ENCODE peak calls at places on chromosomes 4 and X, in four cellular contexts. A is H1, D is GM12878, X is K562. H is an unnamed sample.

GRCh38 chrX:141214216-141214615 is 28.1 kb downstream of the SPANXC start:
- DNase-seq in A (no peak), D (no peak), X (no peak), H (no peak)

GRCh38 chr4:108351806-108352205 is 183.1 kb upstream of the LEF1 start:
- DNase-seq in A (no peak), D (no peak), X (no peak), H (no peak)

GRCh38 chr4:15756361-15756861 is 21.7 kb upstream of the CD38 start:
- DNase-seq in A (no peak), D (peak), X (peak), H (peak)

GRCh38 chr4:11415409-11416070 is 13.2 kb downstream of the HS3ST1 start:
- DNase-seq in A (no peak), D (no peak), X (no peak), H (no peak)

GRCh38 chrX:155251391-155251790 is 12.9 kb downstream of the RAB39B start:
- DNase-seq in A (no peak), D (no peak), X (no peak), H (no peak)

GRCh38 chr4:55218041-55218440 is 92.6 kb upstream of the KDR start:
- DNase-seq in A (no peak), D (no peak), X (no peak), H (no peak)

GRCh38 chrX:97628807-97629596 is 745.3 kb downstream of the RPA4 start:
- DNase-seq in A (no peak), D (no peak), X (no peak), H (no peak)

GRCh38 chr4:81030617-81031388 is at the start of gene BMP3:
- DNase-seq in A (peak), D (no peak), X (no peak), H (no peak)

GRCh38 chrX:100685284-100685996 is 41.4 kb downstream of the SRPX2 start:
- DNase-seq in A (peak), D (peak), X (peak), H (peak)

GRCh38 chrX:45900751-45901150 is 644.5 kb downstream of the ZNF674 start:
- DNase-seq in A (no peak), D (no peak), X (no peak), H (no peak)

GRCh38 chr4:126004936-126005335 is 690.2 kb downstream of the FAT4 start:
- DNase-seq in A (no peak), D (no peak), X (no peak), H (no peak)

GRCh38 chrX:3393581-3394111 is 47.2 kb upstream of the MXRA5 start:
- DNase-seq in A (no peak), D (no peak), X (no peak), H (no peak)

GRCh38 chr4:67853336-67853735 is 30.5 kb downstream of the TMPRSS11D start:
- DNase-seq in A (no peak), D (no peak), X (no peak), H (no peak)

GRCh38 chr4:10565166-10565780 is 108.0 kb upstream of the ZNF518B start:
- DNase-seq in A (no peak), D (no peak), X (no peak), H (no peak)

GRCh38 chr4:26321326-26322276 is 787 bp downstream of the RBPJ start:
- DNase-seq in A (peak), D (no peak), X (no peak), H (peak)
- TF ChIP-seq CBX5 in A (no peak), D (no peak), X (no peak), H (no peak)

GRCh38 chrX:109889289-109890006 is 113.5 kb upstream of the TMEM164 start:
- DNase-seq in A (no peak), D (peak), X (no peak), H (peak)
- TF ChIP-seq CBX5 in A (no peak), D (no peak), X (no peak), H (no peak)

DNA sequence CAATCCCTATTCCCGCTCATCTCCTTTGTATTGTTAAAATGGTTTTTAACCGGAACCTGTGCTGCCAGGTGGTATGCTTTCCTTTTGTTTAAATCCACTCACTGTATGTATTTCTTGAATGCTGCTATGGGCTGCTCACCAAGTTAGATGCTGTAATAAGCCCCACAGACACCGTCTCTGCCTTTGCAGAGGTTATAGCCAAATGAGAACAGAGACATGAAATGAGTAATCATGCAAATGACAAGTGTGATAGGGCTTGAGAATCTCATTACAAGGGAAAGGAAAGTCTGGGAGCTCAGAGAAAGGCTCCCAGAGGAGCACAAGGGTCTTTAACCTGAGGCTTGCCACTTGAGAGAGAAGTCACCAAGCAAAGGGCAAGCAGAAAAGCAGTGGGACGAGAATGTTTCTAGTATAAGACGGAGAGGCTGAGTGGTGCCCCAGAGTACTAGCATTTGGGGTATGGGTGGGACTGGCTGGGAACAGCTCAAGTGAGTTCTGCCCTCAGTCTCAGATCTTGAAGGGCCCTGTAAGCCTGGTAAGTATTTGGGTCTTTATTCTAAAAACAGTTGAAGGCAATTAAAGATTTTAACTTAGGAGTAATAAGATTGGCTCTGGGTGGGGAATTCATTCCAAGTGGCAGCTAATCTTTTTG is 110.8 kb upstream of the H2AZ1 start:
- DNase-seq in A (no peak), D (no peak), X (no peak), H (no peak)
- TF ChIP-seq CBX5 in A (no peak), D (no peak), X (no peak), H (no peak)

DNA sequence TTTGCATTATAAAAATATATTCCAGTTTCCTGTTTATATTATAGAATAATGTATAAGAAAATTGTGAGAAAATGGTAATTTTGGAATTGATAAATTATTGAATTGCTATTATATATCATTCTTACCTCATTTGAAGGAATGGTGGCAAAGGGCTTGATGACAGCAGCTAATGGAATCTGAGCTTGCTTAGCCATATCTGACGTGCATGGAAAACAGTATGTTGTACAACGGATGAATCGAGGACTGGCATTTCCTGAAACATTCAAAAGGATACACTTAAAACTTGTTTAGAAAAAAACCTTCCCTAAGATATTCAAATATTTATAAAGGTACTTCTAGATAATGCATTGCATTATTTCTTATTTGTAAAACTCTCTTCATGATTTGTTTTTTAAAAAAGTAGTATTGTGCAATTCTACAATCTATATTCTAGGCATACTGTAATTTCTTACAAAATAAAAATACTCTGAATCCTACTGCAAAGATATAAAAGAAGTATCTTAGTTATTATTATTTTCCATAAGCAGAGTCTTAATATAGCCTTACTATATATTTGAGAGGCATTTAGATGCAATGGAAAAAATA is 38.3 kb downstream of the SEC24D start:
- DNase-seq in A (no peak), D (no peak), X (no peak), H (no peak)
- TF ChIP-seq CBX5 in A (no peak), D (no peak), X (no peak), H (no peak)

DNA sequence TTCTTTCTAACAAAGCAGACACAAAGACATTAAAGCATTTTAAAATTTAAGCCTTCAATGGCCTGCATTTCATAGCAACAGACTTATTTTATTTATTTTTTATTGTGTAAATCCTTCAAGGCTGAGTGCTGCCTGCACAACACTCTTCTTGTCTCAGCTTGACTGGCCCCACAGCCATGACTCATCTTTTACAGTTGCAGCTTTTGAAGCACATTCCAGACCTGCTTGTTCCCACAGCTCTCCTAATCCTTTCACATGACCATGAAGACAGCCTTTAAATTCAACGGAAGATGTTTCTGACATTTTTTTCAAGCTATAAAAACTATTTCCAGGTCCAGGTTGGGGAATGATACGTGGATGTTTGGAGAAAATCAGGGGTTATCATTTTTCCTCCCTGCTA is 276.9 kb upstream of the TACR3 start:
- DNase-seq in A (no peak), D (no peak), X (no peak), H (peak)
- TF ChIP-seq CBX5 in A (no peak), D (no peak), X (no peak), H (no peak)

DNA sequence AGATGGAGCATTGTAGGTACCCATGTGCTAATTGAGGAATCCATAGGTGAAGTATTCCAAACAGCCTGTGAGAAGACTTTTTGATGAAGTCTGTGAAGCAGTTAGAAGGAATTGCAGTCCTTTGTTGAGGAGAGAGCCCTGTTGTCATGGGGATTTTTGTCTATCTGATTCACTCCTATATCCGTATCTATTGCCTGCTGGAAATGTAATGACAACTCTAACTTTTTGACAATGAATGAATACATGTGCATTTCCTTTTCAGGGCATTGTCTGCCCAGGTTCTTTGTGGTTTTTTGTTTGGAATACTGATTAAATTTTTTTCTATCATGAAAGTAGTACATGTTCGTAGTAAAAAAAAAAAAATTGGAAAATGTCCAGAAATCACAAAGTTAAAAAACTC is 31.1 kb downstream of the STK32B start:
- DNase-seq in A (no peak), D (no peak), X (no peak), H (no peak)
- TF ChIP-seq CBX5 in A (no peak), D (no peak), X (no peak), H (no peak)

DNA sequence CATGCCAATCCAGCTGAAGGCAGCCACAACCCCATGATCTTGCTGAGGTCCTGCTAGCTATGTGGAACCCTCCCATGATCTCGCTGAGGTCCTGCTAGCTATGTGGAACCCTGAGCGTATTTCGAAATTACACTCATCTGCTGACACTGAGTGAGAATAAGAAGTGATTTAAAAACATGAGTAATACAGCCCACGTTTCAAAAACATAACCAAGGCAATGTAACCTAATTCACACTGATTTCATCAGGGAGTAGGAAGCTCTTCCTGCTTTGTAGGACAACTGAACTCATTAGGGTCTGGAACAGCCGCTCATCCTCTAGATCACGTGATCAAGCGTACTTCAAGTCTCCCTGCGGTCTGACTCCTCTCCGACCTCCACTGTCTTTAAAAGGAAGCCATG is 137.9 kb downstream of the NSUN7 start:
- DNase-seq in A (no peak), D (no peak), X (no peak), H (no peak)
- TF ChIP-seq CBX5 in A (no peak), D (no peak), X (no peak), H (no peak)

DNA sequence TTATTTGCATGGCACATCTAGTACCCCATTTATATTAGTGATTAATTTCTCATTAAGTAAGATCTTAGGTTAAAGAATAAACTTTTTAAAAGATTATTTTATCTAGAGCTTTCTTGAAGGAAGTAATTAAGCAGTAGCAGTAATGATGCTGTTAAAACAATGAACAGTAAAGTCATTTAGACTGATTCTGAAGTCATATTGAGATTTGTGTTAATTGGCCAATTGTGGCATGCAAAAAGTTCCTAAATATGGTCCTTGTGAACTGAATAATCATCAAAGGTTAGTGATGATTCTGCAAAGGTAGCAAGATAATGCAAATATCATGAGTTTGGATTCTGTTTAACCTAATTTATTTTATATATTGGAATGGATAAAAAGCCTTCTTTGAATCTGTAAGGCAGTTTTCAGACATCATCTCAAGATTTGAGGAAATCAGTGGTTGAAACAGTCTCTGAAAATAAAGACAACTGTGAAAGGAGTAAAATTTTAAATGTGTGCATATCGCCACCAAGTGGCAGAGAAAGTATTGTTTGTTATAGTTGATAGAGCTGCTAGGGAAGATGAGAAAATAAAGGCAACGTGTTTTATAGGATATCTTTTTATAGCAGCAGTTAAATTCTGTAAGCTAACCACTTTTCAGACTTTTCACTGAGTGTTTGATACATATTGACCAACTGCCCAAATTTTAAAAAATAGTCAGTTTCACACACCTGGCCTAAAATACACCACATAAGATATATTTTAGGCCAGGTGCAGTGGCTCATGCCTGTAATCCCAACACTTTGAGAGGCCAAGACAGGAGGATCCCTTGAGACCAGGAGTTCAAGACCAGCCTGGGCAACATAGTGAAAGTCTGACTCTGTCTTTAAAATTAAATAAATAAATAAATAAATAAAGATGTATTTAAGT is 79.6 kb downstream of the CCKAR start:
- DNase-seq in A (no peak), D (peak), X (peak), H (peak)
- TF ChIP-seq CBX5 in A (no peak), D (no peak), X (no peak), H (no peak)

GRCh38 chr4:86174496-86174895 is 185.4 kb downstream of the MAPK10 start:
- DNase-seq in A (no peak), D (no peak), X (no peak), H (no peak)
- TF ChIP-seq CBX5 in A (no peak), D (no peak), X (no peak), H (no peak)

H was measured in HepG2.